ENCODE peak calls at places on chromosome 15, in four cellular contexts. I, Z, X and E are unnamed samples.

GRCh38 chr15:101773496-101774100 is 29.7 kb upstream of the OR4F6 start:
- DNase-seq in I (peak), Z (no peak), X (peak), E (no peak)

GRCh38 chr15:43276563-43277200 is 10.0 kb upstream of the TGM5 start:
- DNase-seq in I (no peak), Z (no peak), X (no peak), E (no peak)

GRCh38 chr15:31216210-31216911 is 110.3 kb upstream of the KLF13 start:
- DNase-seq in I (peak), Z (peak), X (peak), E (no peak)

GRCh38 chr15:53808058-53808703 is 48.7 kb upstream of the WDR72 start:
- DNase-seq in I (peak), Z (peak), X (no peak), E (no peak)

GRCh38 chr15:59243622-59244021 is 37.0 kb downstream of the LDHAL6B start:
- DNase-seq in I (no peak), Z (no peak), X (no peak), E (no peak)

GRCh38 chr15:49315543-49315942 is 107.5 kb upstream of the FGF7 start:
- DNase-seq in I (no peak), Z (no peak), X (no peak), E (no peak)

GRCh38 chr15:101258238-101259144 is 6.6 kb upstream of the CHSY1 start:
- DNase-seq in I (peak), Z (peak), X (peak), E (peak)

GRCh38 chr15:39472661-39473657 is 107.9 kb upstream of the THBS1 start:
- DNase-seq in I (no peak), Z (no peak), X (no peak), E (no peak)

GRCh38 chr15:63274427-63274826 is 3.0 kb upstream of the APH1B start:
- DNase-seq in I (no peak), Z (no peak), X (no peak), E (no peak)

GRCh38 chr15:29403778-29404177 is 134.2 kb upstream of the NSMCE3 start:
- DNase-seq in I (peak), Z (no peak), X (peak), E (no peak)

GRCh38 chr15:86316216-86316615 is 236.5 kb downstream of the AGBL1 start:
- DNase-seq in I (no peak), Z (no peak), X (no peak), E (no peak)

GRCh38 chr15:66124626-66125025 is 128.9 kb downstream of the MEGF11 start:
- DNase-seq in I (no peak), Z (no peak), X (no peak), E (no peak)

GRCh38 chr15:96331141-96331941 is 841 bp downstream of the NR2F2 start:
- DNase-seq in I (no peak), Z (peak), X (peak), E (no peak)

GRCh38 chr15:99073008-99073714 is 31.7 kb upstream of the SYNM start:
- DNase-seq in I (no peak), Z (no peak), X (no peak), E (peak)

GRCh38 chr15:34951993-34952392 is 17.5 kb downstream of the AQR start:
- DNase-seq in I (no peak), Z (no peak), X (no peak), E (no peak)

GRCh38 chr15:73324496-73325170 is 44.1 kb downstream of the HCN4 start:
- DNase-seq in I (no peak), Z (no peak), X (no peak), E (no peak)

GRCh38 chr15:21261396-21261964 is 178.8 kb downstream of the POTEB3 start:
- DNase-seq in I (no peak), Z (no peak), X (no peak), E (no peak)

GRCh38 chr15:40087991-40088928 is 20.4 kb downstream of the BMF start:
- DNase-seq in I (peak), Z (no peak), X (no peak), E (no peak)

GRCh38 chr15:40498418-40498817 is 27.6 kb downstream of the CHST14 start:
- DNase-seq in I (no peak), Z (no peak), X (no peak), E (no peak)

GRCh38 chr15:69390575-69390974 is 23.6 kb upstream of the KIF23 start:
- DNase-seq in I (no peak), Z (no peak), X (no peak), E (no peak)

GRCh38 chr15:63481105-63481810 is 23.1 kb upstream of the USP3 start:
- DNase-seq in I (no peak), Z (no peak), X (no peak), E (peak)

GRCh38 chr15:99424131-99424571 is 141.6 kb upstream of the MEF2A start:
- DNase-seq in I (no peak), Z (no peak), X (no peak), E (no peak)

DNA sequence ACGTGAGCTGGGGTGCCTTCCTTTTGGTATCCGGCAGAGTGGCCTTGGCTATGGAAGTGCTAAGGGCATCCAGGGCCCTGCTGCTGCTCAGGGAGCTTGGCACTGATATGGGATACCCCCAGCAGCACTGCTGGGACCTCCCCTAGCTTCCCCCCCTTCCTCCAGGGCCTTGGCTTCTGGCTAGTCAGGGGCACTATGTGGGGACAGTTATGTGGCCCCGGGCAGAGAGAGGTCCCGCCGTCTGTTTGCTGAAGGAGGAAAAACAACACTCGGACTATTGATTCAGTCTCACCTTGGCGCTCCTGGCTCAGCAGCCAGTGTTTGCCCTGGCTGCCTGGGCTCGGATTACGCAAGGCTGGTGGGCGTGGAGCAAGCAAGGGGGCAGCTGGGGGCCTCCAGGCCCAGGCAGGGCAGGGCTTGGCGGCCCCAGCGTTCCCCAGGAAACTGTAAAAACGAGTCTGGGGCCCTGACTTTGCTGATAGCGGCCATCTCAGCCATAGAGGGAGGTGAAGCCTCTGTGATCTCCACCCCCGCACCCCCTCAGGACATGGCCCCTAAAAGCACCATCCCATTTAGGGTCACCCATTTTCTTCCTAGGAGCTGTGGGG is 5.7 kb downstream of the FURIN start:
- DNase-seq in I (peak), Z (peak), X (peak), E (no peak)
- TF ChIP-seq SRF in I (no peak), Z (no peak), X (no peak), E (no peak)

DNA sequence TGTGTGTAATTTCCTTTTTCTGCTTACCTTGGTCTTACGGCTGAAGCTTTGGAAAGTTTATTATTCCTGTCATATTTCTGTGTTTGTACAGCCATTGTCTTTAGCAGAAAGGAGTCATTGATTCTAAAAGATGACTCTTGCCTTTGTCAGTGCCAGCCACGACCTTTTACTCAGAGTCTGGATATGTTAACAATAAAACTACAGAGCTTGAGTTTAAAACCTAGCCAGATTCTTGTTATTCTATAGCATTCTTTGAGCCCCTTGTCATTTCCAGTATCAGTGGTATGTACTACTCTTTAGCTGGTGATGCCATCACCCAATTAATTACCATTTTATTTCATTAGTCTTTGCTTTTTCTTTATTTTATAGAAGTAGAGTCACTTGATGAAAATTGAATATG is 142.4 kb downstream of the TCF12 start:
- DNase-seq in I (peak), Z (no peak), X (no peak), E (no peak)
- TF ChIP-seq CREB1 in I (no peak), Z (no peak), X (no peak), E (no peak)

GRCh38 chr15:78058401-78058935 is 19.0 kb downstream of the TBC1D2B start:
- DNase-seq in I (no peak), Z (no peak), X (no peak), E (no peak)
- TF ChIP-seq SRF in I (no peak), Z (no peak), X (no peak), E (no peak)

GRCh38 chr15:36791849-36792618 is 212.6 kb downstream of the CDIN1 start:
- DNase-seq in I (no peak), Z (no peak), X (no peak), E (no peak)
- TF ChIP-seq CREB1 in I (no peak), Z (no peak), X (no peak), E (no peak)

GRCh38 chr15:75900577-75900976 is 3.1 kb upstream of the FBXO22 start:
- DNase-seq in I (no peak), Z (no peak), X (no peak), E (no peak)

GRCh38 chr15:75903331-75904240 is at the start of gene FBXO22:
- DNase-seq in I (peak), Z (peak), X (peak), E (peak)

GRCh38 chr15:75905231-75905630 is 1.6 kb downstream of the FBXO22 start:
- DNase-seq in I (no peak), Z (no peak), X (no peak), E (no peak)

GRCh38 chr15:75902129-75902557 is 1.5 kb upstream of the FBXO22 start:
- DNase-seq in I (no peak), Z (no peak), X (no peak), E (no peak)

DNA sequence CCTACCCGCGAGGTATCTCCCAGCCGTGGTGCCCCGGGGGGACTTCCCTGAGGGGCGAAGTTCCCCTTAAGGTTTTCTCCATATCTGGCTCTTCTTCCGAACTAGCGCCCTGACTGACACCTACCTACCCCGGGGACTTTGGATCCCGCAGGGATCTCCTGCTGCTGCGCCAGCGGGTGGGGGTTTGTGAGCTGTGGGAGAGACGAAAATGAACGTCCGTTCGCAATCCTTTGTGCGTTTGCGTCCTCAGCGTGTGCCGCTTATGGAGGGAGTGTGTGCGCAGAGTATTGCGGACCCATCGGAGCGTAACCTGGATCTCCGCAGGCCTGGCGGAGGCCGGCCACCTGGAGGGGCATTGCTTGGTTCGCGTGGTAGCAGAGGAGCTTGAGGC is 558 bp downstream of the FBXO22 start:
- DNase-seq in I (peak), Z (no peak), X (no peak), E (no peak)
- TF ChIP-seq SRF in I (no peak), Z (no peak), X (no peak), E (no peak)